ENCODE peak calls at places on chromosomes 5 and 9, in eight cellular contexts. One of them, this sample, is unnamed.

GRCh38 chr9:97876061-97876460 is 23.0 kb downstream of the FOXE1 start:
- DNase-seq in neural crest cell: no peak
- DNase-seq in WERI-Rb-1: no peak
- DNase-seq in WTC11: no peak
- DNase-seq in adrenal gland: no peak
- DNase-seq in progenitor cell of endocrine pancreas: no peak
- DNase-seq in uterus: no peak
- DNase-seq in HCT116: no peak
- DNase-seq in this sample: no peak

GRCh38 chr9:8362250-8362649 is 562.7 kb upstream of the DMAC1 start:
- DNase-seq in neural crest cell: no peak
- DNase-seq in WERI-Rb-1: no peak
- DNase-seq in WTC11: no peak
- DNase-seq in adrenal gland: no peak
- DNase-seq in progenitor cell of endocrine pancreas: no peak
- DNase-seq in uterus: no peak
- DNase-seq in HCT116: no peak
- DNase-seq in this sample: no peak

GRCh38 chr9:2085719-2086515 is 70.8 kb downstream of the SMARCA2 start:
- DNase-seq in neural crest cell: no peak
- DNase-seq in WERI-Rb-1: no peak
- DNase-seq in WTC11: no peak
- DNase-seq in adrenal gland: no peak
- DNase-seq in progenitor cell of endocrine pancreas: no peak
- DNase-seq in uterus: peak
- DNase-seq in HCT116: no peak
- DNase-seq in this sample: no peak

GRCh38 chr5:82011761-82012160 is 39.9 kb downstream of the ATG10 start:
- DNase-seq in neural crest cell: no peak
- DNase-seq in WERI-Rb-1: no peak
- DNase-seq in WTC11: no peak
- DNase-seq in adrenal gland: no peak
- DNase-seq in progenitor cell of endocrine pancreas: no peak
- DNase-seq in uterus: no peak
- DNase-seq in HCT116: no peak
- DNase-seq in this sample: no peak

GRCh38 chr5:80408475-80408875 is 611 bp downstream of the ZFYVE16 start:
- DNase-seq in neural crest cell: peak
- DNase-seq in WERI-Rb-1: peak
- DNase-seq in WTC11: peak
- DNase-seq in adrenal gland: peak
- DNase-seq in progenitor cell of endocrine pancreas: peak
- DNase-seq in uterus: peak
- DNase-seq in HCT116: no peak
- DNase-seq in this sample: peak

GRCh38 chr9:110030632-110031031 is 177.3 kb downstream of the C9orf152 start:
- DNase-seq in neural crest cell: no peak
- DNase-seq in WERI-Rb-1: no peak
- DNase-seq in WTC11: no peak
- DNase-seq in adrenal gland: no peak
- DNase-seq in progenitor cell of endocrine pancreas: no peak
- DNase-seq in uterus: no peak
- DNase-seq in HCT116: no peak
- DNase-seq in this sample: no peak

GRCh38 chr9:121684381-121685145 is 33.1 kb downstream of the DAB2IP start:
- DNase-seq in neural crest cell: peak
- DNase-seq in WERI-Rb-1: peak
- DNase-seq in WTC11: peak
- DNase-seq in adrenal gland: peak
- DNase-seq in progenitor cell of endocrine pancreas: peak
- DNase-seq in uterus: peak
- DNase-seq in HCT116: no peak
- DNase-seq in this sample: no peak

GRCh38 chr9:97475079-97475478 is 26.4 kb upstream of the TMOD1 start:
- DNase-seq in neural crest cell: no peak
- DNase-seq in WERI-Rb-1: no peak
- DNase-seq in WTC11: no peak
- DNase-seq in adrenal gland: no peak
- DNase-seq in progenitor cell of endocrine pancreas: no peak
- DNase-seq in uterus: peak
- DNase-seq in HCT116: no peak
- DNase-seq in this sample: no peak

GRCh38 chr5:96655506-96655905 is 6.7 kb upstream of the CAST start:
- DNase-seq in neural crest cell: no peak
- DNase-seq in WERI-Rb-1: no peak
- DNase-seq in WTC11: no peak
- DNase-seq in adrenal gland: no peak
- DNase-seq in progenitor cell of endocrine pancreas: no peak
- DNase-seq in uterus: no peak
- DNase-seq in HCT116: no peak
- DNase-seq in this sample: no peak

GRCh38 chr5:6713274-6714181 is at the start of gene TENT4A:
- DNase-seq in neural crest cell: no peak
- DNase-seq in WERI-Rb-1: no peak
- DNase-seq in WTC11: no peak
- DNase-seq in adrenal gland: peak
- DNase-seq in progenitor cell of endocrine pancreas: no peak
- DNase-seq in uterus: peak
- DNase-seq in HCT116: no peak
- DNase-seq in this sample: peak

GRCh38 chr9:123329329-123329955 is 26.6 kb upstream of the CRB2 start:
- DNase-seq in neural crest cell: no peak
- DNase-seq in WERI-Rb-1: no peak
- DNase-seq in WTC11: no peak
- DNase-seq in adrenal gland: no peak
- DNase-seq in progenitor cell of endocrine pancreas: no peak
- DNase-seq in uterus: no peak
- DNase-seq in HCT116: no peak
- DNase-seq in this sample: no peak

GRCh38 chr9:37408933-37409710 is 13.4 kb upstream of the GRHPR start:
- DNase-seq in neural crest cell: no peak
- DNase-seq in WERI-Rb-1: no peak
- DNase-seq in WTC11: no peak
- DNase-seq in adrenal gland: no peak
- DNase-seq in progenitor cell of endocrine pancreas: no peak
- DNase-seq in uterus: no peak
- DNase-seq in HCT116: no peak
- DNase-seq in this sample: no peak

GRCh38 chr9:79774356-79774755 is 202.6 kb downstream of the TLE4 start:
- DNase-seq in neural crest cell: no peak
- DNase-seq in WERI-Rb-1: no peak
- DNase-seq in WTC11: no peak
- DNase-seq in adrenal gland: no peak
- DNase-seq in progenitor cell of endocrine pancreas: no peak
- DNase-seq in uterus: no peak
- DNase-seq in HCT116: no peak
- DNase-seq in this sample: no peak

GRCh38 chr5:115374057-115374775 is 77.8 kb upstream of the CCDC112 start:
- DNase-seq in neural crest cell: no peak
- DNase-seq in WERI-Rb-1: no peak
- DNase-seq in WTC11: no peak
- DNase-seq in adrenal gland: no peak
- DNase-seq in progenitor cell of endocrine pancreas: no peak
- DNase-seq in uterus: no peak
- DNase-seq in HCT116: no peak
- DNase-seq in this sample: no peak

GRCh38 chr9:134643306-134643705 is 1.7 kb downstream of the COL5A1 start:
- DNase-seq in neural crest cell: no peak
- DNase-seq in WERI-Rb-1: no peak
- DNase-seq in WTC11: no peak
- DNase-seq in adrenal gland: no peak
- DNase-seq in progenitor cell of endocrine pancreas: no peak
- DNase-seq in uterus: peak
- DNase-seq in HCT116: no peak
- DNase-seq in this sample: no peak

GRCh38 chr5:175900131-175900530 is 28.8 kb downstream of the CPLX2 start:
- DNase-seq in neural crest cell: no peak
- DNase-seq in WERI-Rb-1: no peak
- DNase-seq in WTC11: no peak
- DNase-seq in adrenal gland: no peak
- DNase-seq in progenitor cell of endocrine pancreas: no peak
- DNase-seq in uterus: no peak
- DNase-seq in HCT116: no peak
- DNase-seq in this sample: no peak

GRCh38 chr9:14766299-14766698 is 43.8 kb upstream of the CER1 start:
- DNase-seq in neural crest cell: no peak
- DNase-seq in WERI-Rb-1: no peak
- DNase-seq in WTC11: no peak
- DNase-seq in adrenal gland: no peak
- DNase-seq in progenitor cell of endocrine pancreas: no peak
- DNase-seq in uterus: no peak
- DNase-seq in HCT116: no peak
- DNase-seq in this sample: no peak

GRCh38 chr5:154366353-154366752 is 79.4 kb upstream of the SAP30L start:
- DNase-seq in neural crest cell: no peak
- DNase-seq in WERI-Rb-1: no peak
- DNase-seq in WTC11: no peak
- DNase-seq in adrenal gland: no peak
- DNase-seq in progenitor cell of endocrine pancreas: no peak
- DNase-seq in uterus: no peak
- DNase-seq in HCT116: peak
- DNase-seq in this sample: no peak

GRCh38 chr9:71765693-71766092 is 2.6 kb downstream of the CEMIP2 start:
- DNase-seq in neural crest cell: no peak
- DNase-seq in WERI-Rb-1: no peak
- DNase-seq in WTC11: no peak
- DNase-seq in adrenal gland: no peak
- DNase-seq in progenitor cell of endocrine pancreas: no peak
- DNase-seq in uterus: no peak
- DNase-seq in HCT116: no peak
- DNase-seq in this sample: no peak

GRCh38 chr9:92948632-92949031 is 1.3 kb downstream of the FGD3 start:
- DNase-seq in neural crest cell: no peak
- DNase-seq in WERI-Rb-1: no peak
- DNase-seq in WTC11: no peak
- DNase-seq in adrenal gland: no peak
- DNase-seq in progenitor cell of endocrine pancreas: no peak
- DNase-seq in uterus: no peak
- DNase-seq in HCT116: no peak
- DNase-seq in this sample: no peak

GRCh38 chr9:7042124-7042523 is 284.4 kb downstream of the KDM4C start:
- DNase-seq in neural crest cell: no peak
- DNase-seq in WERI-Rb-1: no peak
- DNase-seq in WTC11: no peak
- DNase-seq in adrenal gland: no peak
- DNase-seq in progenitor cell of endocrine pancreas: no peak
- DNase-seq in uterus: no peak
- DNase-seq in HCT116: no peak
- DNase-seq in this sample: no peak

DNA sequence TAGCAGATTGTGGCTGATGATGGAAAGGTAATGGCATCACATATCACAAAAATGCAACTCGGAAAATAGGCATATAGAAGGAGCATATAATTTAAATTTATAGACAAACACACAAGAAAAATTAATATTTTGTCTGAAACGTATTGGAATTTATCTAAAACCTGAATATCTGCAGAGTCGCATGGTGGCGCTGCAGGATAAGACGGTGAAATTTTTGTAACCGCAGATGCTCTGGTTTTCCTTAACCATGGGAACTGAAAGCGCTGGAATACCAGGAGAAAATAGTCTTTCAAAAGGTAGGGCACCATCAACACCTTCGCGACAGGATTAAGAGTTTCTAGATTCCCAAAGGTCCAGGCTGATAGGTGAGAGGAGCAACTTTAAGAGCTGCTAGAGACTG is 11.0 kb downstream of the PCDHB14 start:
- DNase-seq in neural crest cell: no peak
- DNase-seq in WERI-Rb-1: no peak
- DNase-seq in WTC11: peak
- DNase-seq in adrenal gland: no peak
- DNase-seq in progenitor cell of endocrine pancreas: no peak
- DNase-seq in uterus: no peak
- DNase-seq in HCT116: no peak
- DNase-seq in this sample: no peak
- TF ChIP-seq CTCF in neural crest cell: no peak
- TF ChIP-seq CTCF in WERI-Rb-1: peak
- TF ChIP-seq CTCF in WTC11: peak
- TF ChIP-seq CTCF in adrenal gland: no peak
- TF ChIP-seq CTCF in progenitor cell of endocrine pancreas: no peak
- TF ChIP-seq CTCF in uterus: no peak
- TF ChIP-seq CTCF in HCT116: no peak
- TF ChIP-seq CTCF in this sample: no peak

DNA sequence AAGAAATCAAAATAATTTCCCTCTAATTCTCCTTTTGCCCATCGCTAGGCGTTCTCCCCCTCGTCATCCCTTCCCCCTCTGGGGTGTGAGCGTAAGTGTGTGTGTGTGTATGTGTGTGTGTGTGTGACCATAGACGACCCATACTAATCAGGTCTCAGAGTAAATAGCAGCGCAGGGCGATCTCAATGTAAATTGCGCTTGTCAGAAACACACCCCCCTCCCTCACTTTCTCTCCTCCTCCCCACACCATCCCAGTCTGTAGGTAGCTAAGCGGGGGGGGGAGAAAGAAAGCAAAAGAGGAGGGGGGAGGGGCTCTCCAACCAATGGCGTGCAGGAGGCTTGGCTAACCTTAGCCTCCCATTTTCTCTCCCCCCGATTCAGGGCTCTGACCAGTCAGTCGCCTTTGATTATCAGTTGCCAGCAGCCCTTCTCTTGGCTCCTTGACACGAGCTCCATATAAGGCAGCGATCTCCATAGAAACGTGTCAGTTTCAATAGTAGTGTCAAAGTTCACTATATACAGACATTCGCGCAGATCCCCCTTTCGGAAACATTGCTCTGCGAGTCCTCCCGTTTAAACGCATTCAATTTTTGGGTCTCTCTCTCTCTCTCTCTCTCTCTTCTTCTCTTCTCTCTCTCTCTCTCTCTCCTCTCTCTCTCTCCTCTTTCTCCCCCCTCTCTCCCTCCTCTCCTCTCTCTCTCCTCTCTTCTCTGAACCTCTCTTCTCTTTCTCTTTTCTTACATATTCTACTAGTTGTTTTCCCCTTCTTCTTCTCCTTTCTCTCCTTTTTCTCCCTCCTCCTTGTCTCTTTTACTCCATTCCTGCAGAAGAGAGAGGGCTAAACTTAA is at the start of gene NR2F1:
- DNase-seq in neural crest cell: peak
- DNase-seq in WERI-Rb-1: peak
- DNase-seq in WTC11: peak
- DNase-seq in adrenal gland: peak
- DNase-seq in progenitor cell of endocrine pancreas: peak
- DNase-seq in uterus: peak
- DNase-seq in HCT116: peak
- DNase-seq in this sample: peak
- TF ChIP-seq CTCF in neural crest cell: no peak
- TF ChIP-seq CTCF in WERI-Rb-1: no peak
- TF ChIP-seq CTCF in WTC11: no peak
- TF ChIP-seq CTCF in adrenal gland: peak
- TF ChIP-seq CTCF in progenitor cell of endocrine pancreas: no peak
- TF ChIP-seq CTCF in uterus: peak
- TF ChIP-seq CTCF in HCT116: no peak
- TF ChIP-seq CTCF in this sample: no peak

GRCh38 chr9:130327070-130327780 is 61.7 kb downstream of the HMCN2 start:
- DNase-seq in neural crest cell: no peak
- DNase-seq in WERI-Rb-1: peak
- DNase-seq in WTC11: peak
- DNase-seq in adrenal gland: no peak
- DNase-seq in progenitor cell of endocrine pancreas: no peak
- DNase-seq in uterus: peak
- DNase-seq in HCT116: no peak
- DNase-seq in this sample: peak
- TF ChIP-seq CTCF in neural crest cell: peak
- TF ChIP-seq CTCF in WERI-Rb-1: peak
- TF ChIP-seq CTCF in WTC11: peak
- TF ChIP-seq CTCF in adrenal gland: peak
- TF ChIP-seq CTCF in progenitor cell of endocrine pancreas: peak
- TF ChIP-seq CTCF in uterus: peak
- TF ChIP-seq CTCF in HCT116: no peak
- TF ChIP-seq CTCF in this sample: peak

GRCh38 chr9:130302785-130303612 is 37.4 kb downstream of the HMCN2 start:
- DNase-seq in neural crest cell: no peak
- DNase-seq in WERI-Rb-1: no peak
- DNase-seq in WTC11: no peak
- DNase-seq in adrenal gland: no peak
- DNase-seq in progenitor cell of endocrine pancreas: no peak
- DNase-seq in uterus: no peak
- DNase-seq in HCT116: no peak
- DNase-seq in this sample: no peak
- TF ChIP-seq CTCF in neural crest cell: no peak
- TF ChIP-seq CTCF in WERI-Rb-1: no peak
- TF ChIP-seq CTCF in WTC11: no peak
- TF ChIP-seq CTCF in adrenal gland: no peak
- TF ChIP-seq CTCF in progenitor cell of endocrine pancreas: no peak
- TF ChIP-seq CTCF in uterus: no peak
- TF ChIP-seq CTCF in HCT116: no peak
- TF ChIP-seq CTCF in this sample: no peak

This sample was measured in Caco-2.